ENCODE peak calls at places on chromosomes 3 and 15, in five cellular contexts. N is progenitor cell of endocrine pancreas, G is epithelial cell of esophagus, O is AG04450, K is tibial artery. E is an unnamed sample.

GRCh38 chr3:171833006-171833405 is 10.1 kb upstream of the TMEM212 start:
- DNase-seq in N (no peak), G (no peak), O (no peak), K (no peak), E (no peak)

GRCh38 chr3:3089017-3089416 is 21.2 kb downstream of the IL5RA start:
- DNase-seq in N (no peak), G (no peak), O (no peak), K (no peak), E (no peak)

GRCh38 chr15:96234109-96234892 is 96.2 kb upstream of the NR2F2 start:
- DNase-seq in N (no peak), G (peak; percentile 65), O (no peak), K (peak; percentile 26), E (peak; percentile 4)

GRCh38 chr3:185151959-185152432 is 864 bp downstream of the C3orf70 start:
- DNase-seq in N (no peak), G (no peak), O (no peak), K (peak; percentile 39), E (no peak)

GRCh38 chr3:50418845-50419244 is 59.5 kb upstream of the TMEM115 start:
- DNase-seq in N (no peak), G (no peak), O (no peak), K (no peak), E (no peak)

GRCh38 chr3:10693457-10693856 is 122.6 kb upstream of the SLC6A11 start:
- DNase-seq in N (no peak), G (peak; percentile 6), O (no peak), K (no peak), E (no peak)

GRCh38 chr3:127655641-127656040 is 17.1 kb upstream of the ABTB1 start:
- DNase-seq in N (no peak), G (no peak), O (no peak), K (no peak), E (peak; percentile 44)

GRCh38 chr3:134976948-134977347 is 181.9 kb downstream of the EPHB1 start:
- DNase-seq in N (no peak), G (no peak), O (no peak), K (no peak), E (no peak)

GRCh38 chr15:31389576-31389975 is 62.9 kb downstream of the KLF13 start:
- DNase-seq in N (no peak), G (no peak), O (no peak), K (no peak), E (no peak)

GRCh38 chr3:113747719-113748046 is 848 bp downstream of the ATP6V1A start:
- DNase-seq in N (no peak), G (peak; percentile 40), O (no peak), K (no peak), E (no peak)

GRCh38 chr3:66276705-66277274 is 56.0 kb downstream of the SLC25A26 start:
- DNase-seq in N (peak; percentile 47), G (peak; percentile 74), O (peak; percentile 65), K (peak; percentile 55), E (peak; percentile 40)

GRCh38 chr3:11690863-11691833 is 47.4 kb upstream of the VGLL4 start:
- DNase-seq in N (no peak), G (peak; percentile 60), O (no peak), K (no peak), E (no peak)

GRCh38 chr15:41774062-41774872 is at the start of gene MAPKBP1:
- DNase-seq in N (peak; percentile 93), G (peak; percentile 99), O (peak; percentile 96), K (peak; percentile 97), E (peak; percentile 91)

GRCh38 chr15:91980502-91981267 is 127.2 kb downstream of the SLCO3A1 start:
- DNase-seq in N (no peak), G (no peak), O (no peak), K (no peak), E (no peak)

GRCh38 chr15:91824256-91824655 is 29.3 kb upstream of the SLCO3A1 start:
- DNase-seq in N (no peak), G (peak; percentile 29), O (no peak), K (no peak), E (no peak)

GRCh38 chr3:124491098-124491497 is 239.2 kb upstream of the UMPS start:
- DNase-seq in N (no peak), G (peak; percentile 15), O (no peak), K (no peak), E (no peak)

GRCh38 chr15:70936326-70936725 is 43.7 kb downstream of the LRRC49 start:
- DNase-seq in N (no peak), G (peak; percentile 14), O (no peak), K (no peak), E (no peak)

GRCh38 chr3:101721650-101721917 is 2.8 kb upstream of the CEP97 start:
- DNase-seq in N (no peak), G (no peak), O (no peak), K (no peak), E (no peak)

GRCh38 chr3:136194409-136195257 is 1.5 kb downstream of the MSL2 start:
- DNase-seq in N (no peak), G (peak; percentile 29), O (no peak), K (peak; percentile 26), E (no peak)

GRCh38 chr15:49134683-49135341 is 20.6 kb downstream of the COPS2 start:
- DNase-seq in N (no peak), G (no peak), O (no peak), K (no peak), E (peak; percentile 16)

GRCh38 chr3:51970606-51971300 is 3.1 kb downstream of the ABHD14B start:
- DNase-seq in N (no peak), G (peak; percentile 49), O (no peak), K (no peak), E (no peak)

GRCh38 chr3:52367891-52368880 is 52.1 kb downstream of the DNAH1 start:
- DNase-seq in N (no peak), G (peak; percentile 19), O (no peak), K (no peak), E (no peak)

GRCh38 chr3:132006605-132007204 is 28.1 kb downstream of the CPNE4 start:
- DNase-seq in N (no peak), G (peak; percentile 78), O (no peak), K (no peak), E (no peak)

GRCh38 chr3:156675744-156676466 is 1.5 kb downstream of the TIPARP start:
- DNase-seq in N (no peak), G (peak; percentile 97), O (peak; percentile 55), K (peak; percentile 60), E (peak; percentile 84)

GRCh38 chr15:48623456-48623855 is 22.1 kb downstream of the FBN1 start:
- DNase-seq in N (no peak), G (no peak), O (no peak), K (no peak), E (no peak)

GRCh38 chr3:13452490-13453335 is 27.4 kb upstream of the HDAC11 start:
- DNase-seq in N (no peak), G (peak; percentile 56), O (peak; percentile 11), K (peak; percentile 26), E (peak; percentile 18)

GRCh38 chr3:61809879-61810278 is 248.5 kb downstream of the PTPRG start:
- DNase-seq in N (no peak), G (no peak), O (no peak), K (peak; percentile 51), E (no peak)

GRCh38 chr15:58877999-58878825 is 55.3 kb downstream of the SLTM start:
- DNase-seq in N (no peak), G (no peak), O (no peak), K (no peak), E (no peak)

E was measured in AG09309.